ENCODE peak calls at places on chromosome 6, in ten cellular contexts. P is spleen, M is GM12878, A is body of pancreas, S is IMR-90, Q is adrenal gland, Y is endothelial cell of umbilical vein, D is breast epithelium, G is uterus, F is heart left ventricle. K is an unnamed sample. For H3K36me3, the result is how much of the 10 kb centered on the place peaks cover.

GRCh38 chr6:122081921-122082320 is 317.5 kb upstream of the HSF2 start:
- DNase-seq in P (no peak), M (no peak), S (no peak), G (no peak), A (no peak), F (no peak), Y (no peak), Q (no peak), D (no peak), K (no peak)

GRCh38 chr6:140303218-140303949 is 928.9 kb upstream of the CITED2 start:
- DNase-seq in F (no peak), P (no peak), M (no peak), S (no peak), Q (no peak), Y (no peak), A (no peak), D (peak), G (no peak), K (no peak)

GRCh38 chr6:39391182-39391581 is 68.7 kb upstream of the KCNK16 start:
- DNase-seq in A (no peak), F (no peak), Q (no peak), G (no peak), Y (no peak), D (no peak), P (no peak), S (no peak), M (no peak), K (no peak)

GRCh38 chr6:53679446-53679933 is 13.9 kb upstream of the KLHL31 start:
- DNase-seq in Y (peak), D (no peak), M (no peak), G (no peak), F (no peak), A (peak), P (no peak), Q (no peak), S (peak), K (no peak)

GRCh38 chr6:113433506-113433991 is 423.6 kb upstream of the MARCKS start:
- DNase-seq in G (peak), A (peak), S (peak), P (no peak), Y (no peak), Q (peak), D (peak), M (no peak), F (peak), K (peak)

GRCh38 chr6:36937896-36938295 is 16.6 kb upstream of the PI16 start:
- DNase-seq in D (no peak), Q (peak), F (no peak), G (no peak), S (no peak), M (no peak), P (no peak), Y (no peak), A (no peak), K (no peak)

GRCh38 chr6:147158881-147159280 is 45.3 kb upstream of the STXBP5 start:
- DNase-seq in G (no peak), D (no peak), Q (no peak), P (no peak), A (no peak), F (no peak), Y (no peak), S (no peak), M (no peak), K (no peak)

GRCh38 chr6:53287336-53288225 is 61.2 kb downstream of the ELOVL5 start:
- DNase-seq in S (no peak), G (no peak), D (no peak), A (no peak), F (no peak), Q (no peak), M (no peak), P (no peak), Y (no peak), K (no peak)

GRCh38 chr6:52020961-52021570 is 66.3 kb downstream of the PKHD1 start:
- DNase-seq in S (peak), D (no peak), F (no peak), M (no peak), Y (peak), A (no peak), G (no peak), Q (no peak), P (no peak), K (no peak)

GRCh38 chr6:35218021-35218420 is 4.3 kb downstream of the SCUBE3 start:
- DNase-seq in G (no peak), A (no peak), M (no peak), Q (no peak), S (peak), D (no peak), P (no peak), F (no peak), Y (peak), K (no peak)

GRCh38 chr6:11522819-11523218 is 14.7 kb upstream of the TMEM170B start:
- DNase-seq in P (no peak), Y (no peak), M (no peak), A (peak), S (no peak), D (no peak), G (no peak), Q (peak), F (peak), K (no peak)

GRCh38 chr6:159007510-159007909 is 7.5 kb upstream of the RSPH3 start:
- DNase-seq in A (no peak), F (no peak), S (no peak), Q (no peak), P (no peak), D (no peak), G (no peak), M (no peak), Y (no peak), K (no peak)

GRCh38 chr6:90401933-90402830 is 105.5 kb upstream of the BACH2 start:
- DNase-seq in D (no peak), G (no peak), Y (no peak), Q (no peak), F (no peak), M (no peak), A (no peak), S (peak), P (no peak), K (no peak)

GRCh38 chr6:6006428-6007310 is at the start of gene NRN1:
- DNase-seq in A (no peak), M (no peak), Q (no peak), G (no peak), S (no peak), P (no peak), D (no peak), Y (peak), F (no peak), K (no peak)

GRCh38 chr6:156975414-156975813 is 198.2 kb downstream of the ARID1B start:
- DNase-seq in A (no peak), S (no peak), Y (no peak), G (no peak), F (no peak), M (no peak), D (no peak), Q (no peak), P (no peak), K (no peak)

GRCh38 chr6:6946477-6947145 is 161.2 kb upstream of the RREB1 start:
- DNase-seq in Y (no peak), S (no peak), D (no peak), P (no peak), Q (no peak), M (no peak), G (no peak), A (no peak), F (no peak), K (no peak)

GRCh38 chr6:89355511-89356185 is 3.1 kb upstream of the UBE2J1 start:
- DNase-seq in Q (no peak), F (no peak), Y (no peak), G (no peak), D (no peak), A (no peak), M (no peak), S (no peak), P (no peak), K (no peak)

GRCh38 chr6:137494281-137494966 is at the start of gene OLIG3:
- DNase-seq in F (no peak), P (no peak), A (no peak), Q (no peak), G (no peak), M (no peak), Y (no peak), D (no peak), S (no peak), K (no peak)

GRCh38 chr6:97586344-97586743 is 303.3 kb upstream of the MMS22L start:
- DNase-seq in M (no peak), F (no peak), G (no peak), A (no peak), P (no peak), Q (no peak), S (peak), Y (no peak), D (no peak), K (no peak)

GRCh38 chr6:149834513-149835481 is 29.4 kb downstream of the LRP11 start:
- DNase-seq in A (peak), P (no peak), Q (peak), S (peak), M (no peak), G (peak), F (no peak), Y (peak), D (peak), K (no peak)

GRCh38 chr6:3592371-3592941 is 135.6 kb upstream of the SLC22A23 start:
- DNase-seq in P (no peak), Q (peak), F (no peak), Y (peak), M (no peak), A (peak), S (peak), D (peak), G (no peak), K (no peak)

GRCh38 chr6:77620290-77620882 is 32.5 kb upstream of the MEI4 start:
- DNase-seq in M (no peak), A (peak), Y (peak), Q (no peak), D (no peak), F (no peak), G (no peak), S (no peak), P (no peak), K (no peak)

GRCh38 chr6:2449572-2449940 is 204.2 kb upstream of the GMDS start:
- DNase-seq in Q (no peak), D (no peak), Y (no peak), P (no peak), M (no peak), S (no peak), G (no peak), A (no peak), F (no peak), K (no peak)

GRCh38 chr6:149513915-149514314 is 29.1 kb upstream of the ZC3H12D start:
- DNase-seq in Y (no peak), P (no peak), M (no peak), A (peak), D (no peak), Q (no peak), F (no peak), S (no peak), G (no peak), K (no peak)

GRCh38 chr6:163750436-163751031 is 336.0 kb downstream of the QKI start:
- DNase-seq in S (no peak), G (no peak), Q (no peak), D (no peak), Y (no peak), P (no peak), F (no peak), A (no peak), M (no peak), K (no peak)

GRCh38 chr6:5466459-5466858 is 205.1 kb downstream of the FARS2 start:
- DNase-seq in M (no peak), Y (peak), S (peak), A (no peak), D (no peak), Q (no peak), P (no peak), F (no peak), G (no peak), K (no peak)

GRCh38 chr6:22551280-22551679 is 18.1 kb upstream of the HDGFL1 start:
- DNase-seq in S (peak), Q (no peak), A (no peak), P (no peak), F (no peak), Y (no peak), M (no peak), D (no peak), G (no peak), K (no peak)

GRCh38 chr6:43578748-43579147 is 2.8 kb downstream of the POLH start:
- DNase-seq in S (peak), P (no peak), D (no peak), F (no peak), Q (no peak), A (no peak), M (no peak), Y (no peak), G (no peak), K (no peak)

GRCh38 chr6:70312165-70312564 is 9.3 kb upstream of the COL9A1 start:
- DNase-seq in M (peak), G (no peak), D (peak), F (no peak), A (no peak), S (peak), P (no peak), Q (no peak), Y (no peak), K (no peak)

GRCh38 chr6:136069119-136069518 is 181.0 kb downstream of the MTFR2 start:
- DNase-seq in A (no peak), Y (peak), M (no peak), S (peak), P (no peak), D (no peak), Q (no peak), F (no peak), G (no peak), K (no peak)

GRCh38 chr6:147108256-147108910 is 95.8 kb upstream of the STXBP5 start:
- DNase-seq in P (no peak), F (no peak), G (no peak), A (no peak), S (no peak), Y (no peak), D (no peak), Q (no peak), M (no peak), K (no peak)

GRCh38 chr6:52328721-52329120 is 33.2 kb upstream of the PAQR8 start:
- DNase-seq in G (no peak), Y (no peak), Q (no peak), S (no peak), A (no peak), D (no peak), F (no peak), M (no peak), P (no peak), K (no peak)

GRCh38 chr6:108557494-108558371 is 3.0 kb upstream of the FOXO3 start:
- DNase-seq in A (peak), Q (peak), Y (peak), M (no peak), S (peak), G (peak), D (peak), F (peak), P (peak), K (peak)
- TF ChIP-seq POLR2A in A (peak), Q (peak), Y (no peak), M (no peak), S (no peak), G (peak), D (no peak), F (peak), P (no peak), K (peak)

GRCh38 chr6:10080561-10080960 is 334.3 kb downstream of the TFAP2A start:
- DNase-seq in S (no peak), M (no peak), D (no peak), P (no peak), G (no peak), F (no peak), Y (no peak), Q (no peak), A (no peak), K (no peak)

GRCh38 chr6:10082385-10082784 is 332.5 kb downstream of the TFAP2A start:
- DNase-seq in D (no peak), A (peak), Y (no peak), P (no peak), F (no peak), G (no peak), M (no peak), S (no peak), Q (no peak), K (no peak)

GRCh38 chr6:10081957-10082356 is 332.9 kb downstream of the TFAP2A start:
- DNase-seq in Y (no peak), S (no peak), M (no peak), F (no peak), D (no peak), P (no peak), A (no peak), Q (no peak), G (no peak), K (no peak)

GRCh38 chr6:10081075-10081474 is 333.8 kb downstream of the TFAP2A start:
- DNase-seq in P (no peak), M (no peak), S (no peak), A (no peak), F (no peak), D (no peak), G (no peak), Y (no peak), Q (no peak), K (no peak)

DNA sequence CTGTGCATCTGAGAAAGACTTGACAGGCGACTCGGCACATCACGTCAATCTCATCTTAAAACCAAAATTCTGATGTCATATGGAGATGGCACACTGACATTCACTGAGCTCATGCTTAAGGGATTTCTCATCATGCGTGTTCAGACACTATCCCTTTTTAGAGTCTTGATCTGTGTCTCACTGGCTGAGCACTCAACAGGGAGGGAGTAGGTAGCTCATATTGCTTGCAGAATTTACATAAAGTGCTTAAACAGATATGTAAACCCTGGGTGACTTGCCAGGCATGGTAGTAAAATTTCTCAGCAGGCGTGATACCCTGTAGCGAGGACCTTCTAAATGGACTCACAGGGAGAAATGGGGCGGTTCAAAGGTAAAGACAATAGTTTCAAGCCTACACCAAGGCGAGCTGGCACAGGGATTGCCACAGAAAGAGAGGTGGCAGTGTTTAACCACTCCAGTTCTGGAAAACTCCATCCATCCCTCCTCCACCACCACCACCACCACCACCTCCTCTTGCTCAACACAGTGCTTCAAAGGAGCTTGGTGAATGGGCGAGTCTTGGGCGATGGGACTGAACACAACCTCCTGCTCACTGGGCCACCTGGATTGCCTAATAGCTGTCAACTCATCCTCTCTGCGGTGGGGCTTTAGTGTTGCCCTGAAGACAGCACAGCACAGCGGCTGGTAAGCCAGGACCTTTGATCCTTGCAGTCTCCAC is 330.4 kb downstream of the TFAP2A start:
- DNase-seq in G (no peak), Q (no peak), P (no peak), A (no peak), Y (no peak), D (no peak), S (no peak), M (no peak), F (no peak), K (no peak)
- H3K4me3 ChIP-seq in G (no peak), Q (no peak), P (no peak), A (no peak), Y (no peak), D (no peak), S (no peak), M (no peak), F (no peak), K (no peak)

GRCh38 chr6:41167173-41167963 is 4.5 kb upstream of the TREM2 start:
- DNase-seq in F (no peak), S (peak), Y (peak), P (no peak), A (no peak), G (no peak), Q (no peak), D (no peak), M (no peak), K (no peak)
- H3K36me3 ChIP-seq in F (under half), S (under half), Y (under half), P (under half), A (under half), G (under half), Q (under half), D (under half), M (under half), K (under half)

DNA sequence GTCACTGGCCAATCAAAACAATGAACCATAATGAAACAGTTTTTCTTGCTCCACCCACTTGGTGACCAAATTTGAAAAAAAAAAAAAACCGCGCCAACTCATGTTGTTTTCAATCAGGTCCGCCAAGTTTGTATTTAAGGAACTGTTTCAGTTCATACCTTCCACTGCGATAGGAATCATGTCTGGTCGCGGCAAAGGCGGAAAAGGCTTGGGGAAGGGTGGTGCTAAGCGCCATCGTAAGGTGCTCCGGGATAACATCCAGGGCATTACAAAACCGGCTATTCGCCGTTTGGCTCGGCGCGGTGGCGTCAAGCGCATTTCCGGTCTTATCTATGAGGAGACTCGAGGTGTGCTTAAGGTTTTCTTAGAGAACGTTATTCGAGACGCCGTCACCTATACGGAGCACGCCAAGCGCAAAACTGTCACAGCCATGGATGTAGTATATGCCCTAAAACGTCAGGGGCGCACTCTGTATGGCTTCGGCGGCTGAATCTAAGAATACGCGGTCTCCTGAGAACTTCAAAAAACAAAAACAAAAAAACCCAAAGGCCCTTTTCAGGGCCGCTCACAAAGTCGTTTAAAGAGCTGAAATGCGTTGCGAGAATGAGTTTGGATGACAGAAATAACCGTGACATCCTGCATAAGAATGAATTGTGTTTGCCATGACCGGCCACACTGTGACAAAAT is 16.7 kb downstream of the HFE start:
- DNase-seq in Q (peak), M (peak), S (peak), F (peak), P (peak), D (peak), G (peak), A (peak), Y (peak), K (peak)
- TF ChIP-seq POLR2A in Q (peak), M (peak), S (peak), F (peak), P (peak), D (peak), G (peak), A (peak), Y (peak), K (peak)

GRCh38 chr6:29628419-29629281 is 4.3 kb downstream of the GABBR1 start:
- DNase-seq in F (peak), Y (peak), G (peak), S (peak), Q (peak), M (no peak), A (peak), P (peak), D (peak), K (peak)

GRCh38 chr6:29627762-29628418 is 5.1 kb downstream of the GABBR1 start:
- DNase-seq in M (no peak), Y (peak), A (peak), P (peak), Q (peak), S (peak), D (peak), G (peak), F (peak), K (peak)

GRCh38 chr6:29629571-29629970 is 3.4 kb downstream of the GABBR1 start:
- DNase-seq in D (no peak), Q (no peak), F (no peak), Y (no peak), P (no peak), M (no peak), S (no peak), G (no peak), A (no peak), K (no peak)

GRCh38 chr6:29625337-29625930 is 7.5 kb downstream of the GABBR1 start:
- DNase-seq in G (no peak), F (no peak), P (no peak), A (no peak), M (no peak), Q (no peak), S (no peak), Y (no peak), D (no peak), K (no peak)

DNA sequence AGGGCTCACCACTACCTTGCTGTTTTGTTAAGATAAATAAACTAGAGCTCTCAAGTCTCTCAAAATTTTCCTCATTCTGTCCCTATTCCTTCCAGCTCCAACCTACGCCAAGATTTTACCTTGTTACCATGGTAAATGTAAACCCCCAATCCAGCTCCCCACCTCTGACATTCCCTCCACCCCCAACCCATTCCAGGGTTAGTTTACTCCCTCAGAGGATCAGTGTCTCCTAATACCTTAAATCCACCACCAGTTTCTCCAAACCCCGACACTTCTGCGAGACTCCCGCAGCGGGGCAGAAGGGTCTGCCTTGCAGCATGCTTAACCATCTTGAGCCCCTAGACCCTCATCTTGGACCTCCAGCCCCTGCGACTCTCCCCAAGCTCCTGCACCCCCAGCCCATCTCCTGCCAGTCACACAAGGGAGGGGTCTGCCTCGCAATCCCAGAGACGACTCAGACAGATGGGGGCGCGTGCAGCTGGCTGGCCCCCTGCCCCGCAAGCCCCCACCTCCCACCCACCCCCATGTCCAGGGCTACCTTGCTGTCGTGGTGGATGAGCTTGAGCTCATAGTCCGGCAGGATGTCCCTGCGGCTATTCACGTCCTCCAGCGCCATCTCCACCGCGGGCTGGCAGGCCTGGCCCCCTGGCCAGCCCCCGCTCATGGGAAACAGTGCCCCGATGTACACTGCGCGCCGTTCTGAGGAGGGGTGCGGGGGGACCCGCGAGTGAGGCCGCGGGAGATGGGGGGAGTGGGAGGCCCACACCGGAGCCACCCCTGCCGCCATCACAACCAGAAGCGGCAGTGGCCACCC is 5.8 kb downstream of the GABBR1 start:
- DNase-seq in M (no peak), F (no peak), Q (no peak), Y (no peak), P (peak), D (peak), S (no peak), A (no peak), G (no peak), K (no peak)
- H3K4me3 ChIP-seq in M (no peak), F (peak), Q (peak), Y (peak), P (peak), D (peak), S (peak), A (no peak), G (peak), K (peak)

K was measured in right lobe of liver.